ENCODE peak calls at places on chromosomes 5 and 9, in nine cellular contexts. X is endothelial cell of umbilical vein, Y is right lobe of liver, W is SK-N-SH, B is choroid plexus epithelial cell, C is GM23338, S is fibroblast of lung, O is transverse colon, Z is foreskin fibroblast. N is an unnamed sample.

GRCh38 chr5:131538177-131538593 is 96.8 kb downstream of the RAPGEF6 start:
- DNase-seq in X (no peak), Y (no peak), W (no peak), B (peak), C (no peak), S (peak), O (no peak), Z (peak), N (no peak)

GRCh38 chr5:69331528-69332445 is 814 bp downstream of the CCDC125 start:
- DNase-seq in X (no peak), Y (peak), W (no peak), B (no peak), C (peak), S (no peak), O (peak), Z (no peak), N (no peak)

GRCh38 chr5:133489632-133490031 is 122.7 kb downstream of the FSTL4 start:
- DNase-seq in X (no peak), Y (no peak), W (no peak), B (no peak), C (no peak), S (no peak), O (no peak), Z (no peak), N (peak)

GRCh38 chr9:123225374-123225813 is 43.0 kb downstream of the STRBP start:
- DNase-seq in X (peak), Y (no peak), W (peak), B (peak), C (peak), S (peak), O (peak), Z (peak), N (peak)

GRCh38 chr5:139459451-139459934 is 3.0 kb downstream of the ECSCR start:
- DNase-seq in X (peak), Y (no peak), W (peak), B (peak), C (no peak), S (peak), O (no peak), Z (no peak), N (no peak)

GRCh38 chr5:111158105-111158744 is 66.0 kb upstream of the CAMK4 start:
- DNase-seq in X (peak), Y (peak), W (peak), B (peak), C (peak), S (peak), O (peak), Z (peak), N (peak)

GRCh38 chr5:106415541-106415940 is 1255.2 kb downstream of the EFNA5 start:
- DNase-seq in X (no peak), Y (no peak), W (no peak), B (peak), C (no peak), S (peak), O (no peak), Z (no peak), N (no peak)

GRCh38 chr9:114516913-114517312 is 11.6 kb upstream of the WHRN start:
- DNase-seq in X (no peak), Y (no peak), W (no peak), B (peak), C (no peak), S (peak), O (no peak), Z (peak), N (no peak)

GRCh38 chr5:15518786-15519185 is 18.8 kb downstream of the FBXL7 start:
- DNase-seq in X (no peak), Y (no peak), W (no peak), B (no peak), C (no peak), S (peak), O (no peak), Z (no peak), N (no peak)

GRCh38 chr9:106859957-106860715 is 2.8 kb upstream of the ZNF462 start:
- DNase-seq in X (peak), Y (peak), W (peak), B (no peak), C (peak), S (peak), O (peak), Z (no peak), N (no peak)

GRCh38 chr5:172280937-172281336 is 2.6 kb downstream of the UBTD2 start:
- DNase-seq in X (no peak), Y (no peak), W (no peak), B (peak), C (no peak), S (peak), O (no peak), Z (peak), N (no peak)
- H3K4me3 ChIP-seq in X (no peak), Y (no peak), W (peak), B (peak), C (peak), S (peak), O (no peak), Z (peak), N (no peak)

GRCh38 chr9:133527444-133527920 is 2.7 kb upstream of the MYMK start:
- DNase-seq in X (no peak), Y (no peak), W (peak), B (no peak), C (peak), S (peak), O (no peak), Z (no peak), N (no peak)
- H3K4me3 ChIP-seq in X (no peak), Y (no peak), W (no peak), B (no peak), C (no peak), S (no peak), O (no peak), Z (no peak), N (no peak)

DNA sequence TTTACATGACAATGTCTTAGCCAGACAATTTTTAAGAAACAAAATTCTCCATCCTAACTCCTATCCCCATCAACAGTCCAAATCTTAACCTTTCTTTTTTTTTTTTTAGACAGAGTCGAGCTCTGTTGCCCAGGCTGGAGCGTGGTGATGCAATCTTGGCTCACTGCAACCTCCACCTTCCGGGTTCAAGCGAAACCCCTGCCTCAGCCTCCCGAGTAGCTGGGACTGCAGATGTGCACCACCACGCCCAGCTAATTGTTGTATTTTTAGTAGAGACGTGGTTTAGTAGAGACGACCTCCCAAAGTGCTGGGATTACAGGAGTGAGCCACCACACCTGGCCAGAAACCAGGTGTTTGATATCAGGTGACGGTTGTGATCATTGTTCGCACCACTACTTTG is 10.2 kb downstream of the ABL1 start:
- DNase-seq in X (no peak), Y (no peak), W (no peak), B (no peak), C (no peak), S (no peak), O (no peak), Z (no peak), N (no peak)
- H3K4me3 ChIP-seq in X (no peak), Y (no peak), W (peak), B (no peak), C (no peak), S (peak), O (no peak), Z (peak), N (no peak)

DNA sequence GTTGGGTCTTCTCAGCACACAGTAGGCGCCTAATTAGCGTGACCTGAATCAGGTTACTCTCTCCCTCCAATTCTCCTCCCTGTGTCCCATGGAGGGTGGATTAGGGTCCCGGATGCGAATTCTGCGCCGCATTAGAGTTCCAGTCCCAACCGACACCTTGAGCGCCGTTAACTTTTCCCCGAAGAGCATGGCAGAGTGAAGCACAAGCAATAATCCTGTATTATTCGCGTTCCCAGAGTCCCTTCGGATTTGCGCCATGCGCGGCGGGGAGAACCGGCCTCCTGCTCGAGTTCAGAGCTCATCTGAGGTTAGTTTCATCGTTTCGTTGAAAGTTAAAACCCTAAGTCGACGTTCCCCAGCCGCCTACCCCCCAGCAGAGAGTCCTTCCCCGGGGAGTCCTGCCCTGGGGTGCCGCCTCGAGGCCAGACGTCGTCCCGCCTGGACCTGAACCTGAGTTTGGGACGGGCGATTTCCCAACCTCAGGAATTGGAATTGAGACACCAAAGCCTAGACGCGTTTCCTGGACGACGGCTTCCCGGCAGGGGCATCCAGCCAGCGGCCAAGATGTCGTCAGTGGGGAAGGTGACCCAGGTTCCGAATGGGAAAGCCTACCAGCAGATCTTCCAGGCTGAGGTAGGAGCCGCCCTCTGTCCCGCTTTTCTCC is at the start of gene CCDC180:
- DNase-seq in X (peak), Y (peak), W (no peak), B (peak), C (peak), S (peak), O (no peak), Z (no peak), N (no peak)
- H3K4me3 ChIP-seq in X (no peak), Y (no peak), W (no peak), B (peak), C (peak), S (peak), O (peak), Z (peak), N (no peak)

DNA sequence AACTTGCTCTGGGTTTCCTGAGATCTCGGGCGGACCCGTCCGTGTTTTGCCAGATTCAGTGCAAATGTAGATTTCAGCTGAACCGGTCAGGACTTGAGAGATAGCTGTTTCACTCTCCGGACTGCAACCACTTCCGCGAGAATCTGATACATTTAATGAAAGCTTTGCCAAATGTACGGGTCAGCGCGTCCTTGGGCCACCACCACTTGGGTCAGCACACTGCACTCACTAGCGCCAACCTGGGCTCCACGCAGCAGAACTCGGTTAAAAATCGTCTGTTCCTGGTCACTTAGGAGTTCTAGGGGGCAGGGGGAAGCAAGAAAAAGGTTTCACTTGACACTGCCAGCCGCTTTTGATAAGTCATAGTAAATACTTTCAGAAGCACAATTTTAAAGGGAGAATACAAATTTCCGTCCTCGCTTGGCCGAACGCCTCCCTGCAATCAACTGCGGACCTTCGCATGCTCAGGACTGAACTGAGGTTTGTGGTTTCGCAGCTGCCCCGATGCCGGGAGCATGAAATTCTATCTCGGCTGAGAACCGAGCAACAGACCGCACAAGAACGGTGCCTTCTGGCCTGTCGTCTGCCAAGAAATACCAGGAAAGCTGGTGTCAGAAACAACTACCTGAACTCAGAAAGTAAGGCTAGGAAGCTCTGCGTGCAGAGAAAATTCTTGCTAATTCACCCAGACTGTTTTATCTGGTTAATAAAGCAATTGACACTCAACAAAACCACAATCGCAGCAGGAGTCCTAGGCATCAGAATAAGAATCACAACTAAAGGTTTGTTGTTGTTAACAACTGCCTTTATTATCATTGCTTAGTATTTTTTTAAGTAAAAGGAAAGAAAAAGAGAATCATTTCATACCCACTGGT is 4.2 kb upstream of the ISL1 start:
- DNase-seq in X (peak), Y (no peak), W (peak), B (peak), C (peak), S (peak), O (no peak), Z (no peak), N (no peak)
- H3K4me3 ChIP-seq in X (no peak), Y (no peak), W (peak), B (no peak), C (peak), S (no peak), O (peak), Z (peak), N (no peak)

N was measured in CD4-positive, CD25-positive, alpha-beta regulatory T cell.